ENCODE peak calls at places on chromosomes 16 and 17, in six cellular contexts. One of them, this sample, is unnamed.

GRCh38 chr16:11135167-11135973 is 120.6 kb downstream of the SOCS1 start:
- DNase-seq in H1: no peak
- DNase-seq in GM12878: no peak
- DNase-seq in K562: no peak
- DNase-seq in GM12891: no peak
- DNase-seq in HepG2: no peak
- DNase-seq in this sample: no peak

GRCh38 chr17:7894226-7894625 is 5.6 kb downstream of the CHD3 start:
- DNase-seq in H1: no peak
- DNase-seq in GM12878: no peak
- DNase-seq in K562: no peak
- DNase-seq in GM12891: no peak
- DNase-seq in HepG2: no peak
- DNase-seq in this sample: no peak

GRCh38 chr16:15041260-15042011 is 14.4 kb downstream of the NTAN1 start:
- DNase-seq in H1: no peak
- DNase-seq in GM12878: no peak
- DNase-seq in K562: peak
- DNase-seq in GM12891: no peak
- DNase-seq in HepG2: no peak
- DNase-seq in this sample: no peak

GRCh38 chr17:39867084-39867890 is 715 bp upstream of the ZPBP2 start:
- DNase-seq in H1: no peak
- DNase-seq in GM12878: peak
- DNase-seq in K562: no peak
- DNase-seq in GM12891: peak
- DNase-seq in HepG2: no peak
- DNase-seq in this sample: peak

GRCh38 chr16:28950648-28951409 is at the start of gene NFATC2IP:
- DNase-seq in H1: peak
- DNase-seq in GM12878: peak
- DNase-seq in K562: peak
- DNase-seq in GM12891: peak
- DNase-seq in HepG2: peak
- DNase-seq in this sample: peak

GRCh38 chr16:49463529-49463928 is 89.9 kb downstream of the C16orf78 start:
- DNase-seq in H1: no peak
- DNase-seq in GM12878: peak
- DNase-seq in K562: no peak
- DNase-seq in GM12891: peak
- DNase-seq in HepG2: no peak
- DNase-seq in this sample: peak

GRCh38 chr17:74276561-74277009 is 2.6 kb downstream of the DNAI2 start:
- DNase-seq in H1: no peak
- DNase-seq in GM12878: no peak
- DNase-seq in K562: no peak
- DNase-seq in GM12891: no peak
- DNase-seq in HepG2: no peak
- DNase-seq in this sample: no peak

GRCh38 chr16:24729967-24730815 is 740 bp downstream of the TNRC6A start:
- DNase-seq in H1: no peak
- DNase-seq in GM12878: no peak
- DNase-seq in K562: peak
- DNase-seq in GM12891: no peak
- DNase-seq in HepG2: no peak
- DNase-seq in this sample: no peak

GRCh38 chr17:12996357-12996756 is 21.5 kb downstream of the ELAC2 start:
- DNase-seq in H1: no peak
- DNase-seq in GM12878: no peak
- DNase-seq in K562: no peak
- DNase-seq in GM12891: no peak
- DNase-seq in HepG2: no peak
- DNase-seq in this sample: no peak

GRCh38 chr17:63446981-63447687 is 1.0 kb upstream of the CYB561 start:
- DNase-seq in H1: no peak
- DNase-seq in GM12878: no peak
- DNase-seq in K562: no peak
- DNase-seq in GM12891: peak
- DNase-seq in HepG2: no peak
- DNase-seq in this sample: no peak

GRCh38 chr16:17511340-17511739 is 40.6 kb upstream of the XYLT1 start:
- DNase-seq in H1: no peak
- DNase-seq in GM12878: no peak
- DNase-seq in K562: no peak
- DNase-seq in GM12891: no peak
- DNase-seq in HepG2: no peak
- DNase-seq in this sample: no peak

GRCh38 chr16:77137045-77137444 is 53.9 kb upstream of the MON1B start:
- DNase-seq in H1: no peak
- DNase-seq in GM12878: no peak
- DNase-seq in K562: no peak
- DNase-seq in GM12891: no peak
- DNase-seq in HepG2: no peak
- DNase-seq in this sample: no peak

GRCh38 chr16:26598061-26598460 is 468.7 kb upstream of the C16orf82 start:
- DNase-seq in H1: no peak
- DNase-seq in GM12878: no peak
- DNase-seq in K562: peak
- DNase-seq in GM12891: no peak
- DNase-seq in HepG2: no peak
- DNase-seq in this sample: no peak

GRCh38 chr16:4911831-4912422 is 25.0 kb downstream of the PPL start:
- DNase-seq in H1: no peak
- DNase-seq in GM12878: no peak
- DNase-seq in K562: no peak
- DNase-seq in GM12891: no peak
- DNase-seq in HepG2: peak
- DNase-seq in this sample: no peak

GRCh38 chr16:1890024-1890700 is 18.2 kb upstream of the MEIOB start:
- DNase-seq in H1: no peak
- DNase-seq in GM12878: no peak
- DNase-seq in K562: peak
- DNase-seq in GM12891: no peak
- DNase-seq in HepG2: no peak
- DNase-seq in this sample: no peak

GRCh38 chr16:54734156-54734555 is 196.5 kb upstream of the IRX5 start:
- DNase-seq in H1: no peak
- DNase-seq in GM12878: no peak
- DNase-seq in K562: no peak
- DNase-seq in GM12891: no peak
- DNase-seq in HepG2: no peak
- DNase-seq in this sample: no peak

GRCh38 chr16:2404099-2404498 is 25.1 kb upstream of the CCNF start:
- DNase-seq in H1: no peak
- DNase-seq in GM12878: no peak
- DNase-seq in K562: no peak
- DNase-seq in GM12891: no peak
- DNase-seq in HepG2: no peak
- DNase-seq in this sample: no peak

GRCh38 chr17:70278846-70279465 is 109.6 kb downstream of the KCNJ2 start:
- DNase-seq in H1: no peak
- DNase-seq in GM12878: no peak
- DNase-seq in K562: no peak
- DNase-seq in GM12891: no peak
- DNase-seq in HepG2: no peak
- DNase-seq in this sample: no peak

GRCh38 chr16:46884513-46885293 is 541 bp downstream of the GPT2 start:
- DNase-seq in H1: no peak
- DNase-seq in GM12878: no peak
- DNase-seq in K562: peak
- DNase-seq in GM12891: no peak
- DNase-seq in HepG2: no peak
- DNase-seq in this sample: no peak

GRCh38 chr16:58264007-58264406 is 30.8 kb downstream of the PRSS54 start:
- DNase-seq in H1: no peak
- DNase-seq in GM12878: no peak
- DNase-seq in K562: no peak
- DNase-seq in GM12891: no peak
- DNase-seq in HepG2: no peak
- DNase-seq in this sample: no peak

GRCh38 chr16:58267524-58268243 is 27.1 kb downstream of the PRSS54 start:
- DNase-seq in H1: no peak
- DNase-seq in GM12878: no peak
- DNase-seq in K562: no peak
- DNase-seq in GM12891: no peak
- DNase-seq in HepG2: no peak
- DNase-seq in this sample: no peak

GRCh38 chr16:58264961-58265479 is 29.8 kb downstream of the PRSS54 start:
- DNase-seq in H1: no peak
- DNase-seq in GM12878: no peak
- DNase-seq in K562: peak
- DNase-seq in GM12891: no peak
- DNase-seq in HepG2: no peak
- DNase-seq in this sample: no peak

GRCh38 chr16:58266336-58266735 is 28.5 kb downstream of the PRSS54 start:
- DNase-seq in H1: no peak
- DNase-seq in GM12878: no peak
- DNase-seq in K562: no peak
- DNase-seq in GM12891: no peak
- DNase-seq in HepG2: no peak
- DNase-seq in this sample: no peak

DNA sequence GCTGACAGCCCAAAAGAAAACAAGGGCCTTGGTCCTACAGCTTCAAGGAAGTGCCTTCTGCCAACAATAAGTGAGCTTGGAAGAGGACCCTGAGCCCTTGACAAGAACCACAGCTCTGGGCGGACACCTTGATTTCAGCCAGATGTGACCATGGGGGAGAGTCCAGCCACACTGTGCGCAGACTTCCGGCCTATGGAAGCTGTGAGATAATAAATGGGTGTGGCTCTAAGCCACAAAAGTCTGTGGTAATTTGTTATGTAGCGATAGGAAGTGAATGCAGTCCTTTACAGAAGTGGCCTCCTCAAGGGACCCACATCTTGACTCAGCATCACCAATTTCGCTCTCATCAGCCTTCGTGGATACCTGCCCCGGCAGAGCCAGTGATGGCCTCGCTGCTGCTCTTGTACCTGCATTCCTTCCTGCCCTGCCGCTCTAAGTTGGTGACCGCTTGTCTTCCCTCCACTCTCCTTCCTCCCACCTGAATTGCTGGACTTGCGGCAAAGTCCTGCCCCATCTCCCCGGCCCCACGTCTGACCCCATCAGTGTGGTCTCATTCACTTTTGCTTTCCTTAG is 29.3 kb downstream of the PRSS54 start:
- DNase-seq in H1: no peak
- DNase-seq in GM12878: no peak
- DNase-seq in K562: peak
- DNase-seq in GM12891: no peak
- DNase-seq in HepG2: no peak
- DNase-seq in this sample: no peak
- TF ChIP-seq POLR2A in H1: no peak
- TF ChIP-seq POLR2A in GM12878: no peak
- TF ChIP-seq POLR2A in K562: peak
- TF ChIP-seq POLR2A in GM12891: no peak
- TF ChIP-seq POLR2A in HepG2: no peak
- TF ChIP-seq POLR2A in this sample: no peak

DNA sequence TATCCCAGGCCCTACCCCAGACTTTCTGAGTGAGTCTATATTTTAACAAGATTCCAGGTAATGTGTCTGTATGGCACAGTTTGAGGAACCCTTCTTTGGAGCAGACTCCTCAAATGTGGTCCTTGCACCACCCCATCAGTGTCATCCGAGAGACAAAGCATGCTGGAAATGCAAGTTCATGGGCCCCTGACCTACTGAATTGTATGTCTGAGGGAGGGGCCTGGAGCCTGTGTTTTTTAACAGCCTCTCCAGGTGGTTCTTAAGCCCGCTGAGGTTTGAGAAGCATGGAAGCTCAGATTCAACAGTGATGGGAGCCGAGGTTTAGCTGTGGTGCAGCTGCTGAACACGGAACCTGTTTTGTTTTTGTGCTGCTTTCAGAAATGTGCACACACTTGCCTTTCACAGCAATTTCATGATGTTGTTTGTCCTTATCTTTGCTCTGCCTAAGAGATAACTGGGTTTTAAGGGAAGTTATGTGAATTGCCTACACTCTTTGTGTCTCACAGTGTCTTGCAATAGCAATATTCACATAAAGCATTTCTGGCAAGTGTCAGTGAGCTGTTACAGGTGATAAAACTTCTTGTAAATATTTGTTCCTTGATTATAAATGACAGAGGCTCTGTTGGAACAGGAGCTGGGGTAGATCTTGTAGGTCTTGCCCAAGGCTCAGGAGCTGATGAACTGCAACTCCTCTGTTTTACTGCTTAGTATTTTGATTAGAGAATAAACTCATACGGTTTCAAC is 32.0 kb upstream of the IL34 start:
- DNase-seq in H1: no peak
- DNase-seq in GM12878: no peak
- DNase-seq in K562: no peak
- DNase-seq in GM12891: no peak
- DNase-seq in HepG2: no peak
- DNase-seq in this sample: no peak
- TF ChIP-seq TAF1 in H1: no peak
- TF ChIP-seq TAF1 in GM12878: no peak
- TF ChIP-seq TAF1 in K562: no peak
- TF ChIP-seq TAF1 in GM12891: no peak
- TF ChIP-seq TAF1 in HepG2: no peak
- TF ChIP-seq TAF1 in this sample: no peak

DNA sequence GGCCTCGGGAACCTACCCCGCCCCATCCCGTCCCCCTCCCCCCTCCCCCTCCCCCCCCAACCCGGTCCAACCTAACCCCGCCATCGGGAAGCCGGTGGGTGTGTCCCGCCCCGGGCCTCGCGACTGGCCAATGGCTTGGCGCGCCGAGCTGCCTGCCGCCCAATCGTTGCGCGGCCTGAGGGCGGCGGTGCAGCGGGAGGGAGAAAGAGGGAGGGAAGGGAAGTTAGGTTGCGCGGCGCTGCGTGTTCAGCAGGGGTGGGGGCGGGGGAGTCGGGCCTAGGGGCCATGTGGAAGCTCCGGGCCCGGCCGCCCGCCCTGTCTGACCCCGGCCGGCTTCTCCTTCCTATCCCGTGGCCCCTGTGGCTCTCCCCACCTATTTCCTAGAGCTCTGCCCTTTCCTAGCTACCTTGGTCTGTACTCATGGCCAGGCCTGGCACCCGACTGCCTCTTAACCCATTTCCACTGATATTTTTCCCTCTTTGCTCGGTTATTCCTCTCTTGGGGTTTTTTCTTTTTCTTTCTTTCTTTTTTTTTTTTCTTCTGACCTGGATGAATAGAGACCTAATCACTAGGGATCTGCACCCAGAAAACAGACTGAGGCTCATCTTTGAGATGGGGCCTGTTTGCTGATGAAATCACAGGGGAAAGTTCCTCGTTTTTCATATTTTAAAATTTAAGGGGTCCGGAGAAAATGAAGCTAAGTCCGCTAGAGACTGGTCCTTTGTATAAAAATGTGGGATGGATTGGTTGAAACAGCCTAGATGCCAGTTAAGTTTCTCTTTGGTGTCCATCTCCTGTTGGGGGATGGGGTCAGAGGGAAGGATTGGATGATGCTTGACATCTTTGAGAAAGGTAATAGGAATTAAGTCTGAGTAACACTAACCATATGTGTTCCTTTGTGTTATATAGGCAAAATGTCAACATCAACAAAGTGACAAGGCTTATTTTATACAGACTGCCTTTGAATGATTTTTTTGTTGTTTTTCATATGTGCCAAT is 1.1 kb downstream of the KPNB1 start:
- DNase-seq in H1: peak
- DNase-seq in GM12878: peak
- DNase-seq in K562: peak
- DNase-seq in GM12891: peak
- DNase-seq in HepG2: peak
- DNase-seq in this sample: peak
- TF ChIP-seq POLR2AphosphoS5 in H1: no peak
- TF ChIP-seq POLR2AphosphoS5 in GM12878: no peak
- TF ChIP-seq POLR2AphosphoS5 in K562: peak
- TF ChIP-seq POLR2AphosphoS5 in GM12891: no peak
- TF ChIP-seq POLR2AphosphoS5 in HepG2: no peak
- TF ChIP-seq POLR2AphosphoS5 in this sample: no peak

GRCh38 chr16:57619606-57620315 is 8.7 kb upstream of the ADGRG1 start:
- DNase-seq in H1: no peak
- DNase-seq in GM12878: no peak
- DNase-seq in K562: no peak
- DNase-seq in GM12891: no peak
- DNase-seq in HepG2: peak
- DNase-seq in this sample: no peak
- TF ChIP-seq POLR2A in H1: no peak
- TF ChIP-seq POLR2A in GM12878: no peak
- TF ChIP-seq POLR2A in K562: no peak
- TF ChIP-seq POLR2A in GM12891: no peak
- TF ChIP-seq POLR2A in HepG2: no peak
- TF ChIP-seq POLR2A in this sample: no peak